ENCODE peak calls at places on chromosomes 13 and 19, in four cellular contexts. One of them, this sample, is unnamed.

GRCh38 chr19:14337510-14337909 is 43.7 kb upstream of the ADGRE5 start:
- DNase-seq in CD8-positive, alpha-beta T cell: no peak
- DNase-seq in H9: peak; percentile 75
- DNase-seq in left ventricle myocardium inferior: no peak
- DNase-seq in this sample: no peak

GRCh38 chr13:27406178-27406939 is 18.1 kb upstream of the GTF3A start:
- DNase-seq in CD8-positive, alpha-beta T cell: peak; percentile 34
- DNase-seq in H9: no peak
- DNase-seq in left ventricle myocardium inferior: no peak
- DNase-seq in this sample: peak; percentile 58

GRCh38 chr13:71962735-71963134 is 95.7 kb upstream of the DACH1 start:
- DNase-seq in left ventricle myocardium inferior: no peak
- DNase-seq in H9: no peak
- DNase-seq in CD8-positive, alpha-beta T cell: no peak
- DNase-seq in this sample: no peak

GRCh38 chr19:17765069-17765618 is 13.9 kb downstream of the FCHO1 start:
- DNase-seq in left ventricle myocardium inferior: peak; percentile 55
- DNase-seq in CD8-positive, alpha-beta T cell: no peak
- DNase-seq in H9: no peak
- DNase-seq in this sample: no peak

GRCh38 chr19:33377586-33378475 is 4.3 kb downstream of the CEBPG start:
- DNase-seq in H9: no peak
- DNase-seq in CD8-positive, alpha-beta T cell: no peak
- DNase-seq in left ventricle myocardium inferior: no peak
- DNase-seq in this sample: no peak

GRCh38 chr13:95950103-95950502 is 103.1 kb downstream of the UGGT2 start:
- DNase-seq in CD8-positive, alpha-beta T cell: no peak
- DNase-seq in H9: no peak
- DNase-seq in left ventricle myocardium inferior: no peak
- DNase-seq in this sample: no peak

GRCh38 chr13:108409735-108410134 is 140.2 kb downstream of the TNFSF13B start:
- DNase-seq in left ventricle myocardium inferior: no peak
- DNase-seq in H9: no peak
- DNase-seq in CD8-positive, alpha-beta T cell: no peak
- DNase-seq in this sample: no peak

GRCh38 chr19:58568731-58569130 is 4.4 kb downstream of the MZF1 start:
- DNase-seq in CD8-positive, alpha-beta T cell: peak; percentile 3
- DNase-seq in left ventricle myocardium inferior: no peak
- DNase-seq in H9: no peak
- DNase-seq in this sample: no peak

GRCh38 chr13:65677906-65678305 is 1552.2 kb downstream of the PCDH9 start:
- DNase-seq in left ventricle myocardium inferior: no peak
- DNase-seq in CD8-positive, alpha-beta T cell: no peak
- DNase-seq in H9: no peak
- DNase-seq in this sample: peak; percentile 27

GRCh38 chr13:24650157-24650556 is 30.1 kb upstream of the ATP12A start:
- DNase-seq in CD8-positive, alpha-beta T cell: no peak
- DNase-seq in H9: no peak
- DNase-seq in left ventricle myocardium inferior: no peak
- DNase-seq in this sample: peak; percentile 74

GRCh38 chr19:38711726-38712153 is 32.5 kb downstream of the CAPN12 start:
- DNase-seq in H9: no peak
- DNase-seq in CD8-positive, alpha-beta T cell: no peak
- DNase-seq in left ventricle myocardium inferior: no peak
- DNase-seq in this sample: peak; percentile 95

GRCh38 chr13:79405501-79405830 is 589 bp downstream of the RBM26 start:
- DNase-seq in H9: peak; percentile 34
- DNase-seq in left ventricle myocardium inferior: no peak
- DNase-seq in CD8-positive, alpha-beta T cell: no peak
- DNase-seq in this sample: no peak

GRCh38 chr13:94660695-94661324 is 51.5 kb downstream of the SOX21 start:
- DNase-seq in left ventricle myocardium inferior: no peak
- DNase-seq in H9: no peak
- DNase-seq in CD8-positive, alpha-beta T cell: no peak
- DNase-seq in this sample: peak; percentile 51

GRCh38 chr19:45524575-45525129 is 17.4 kb downstream of the VASP start:
- DNase-seq in left ventricle myocardium inferior: no peak
- DNase-seq in H9: no peak
- DNase-seq in CD8-positive, alpha-beta T cell: no peak
- DNase-seq in this sample: no peak

GRCh38 chr19:15609261-15609660 is 5.8 kb upstream of the CYP4F8 start:
- DNase-seq in CD8-positive, alpha-beta T cell: no peak
- DNase-seq in left ventricle myocardium inferior: no peak
- DNase-seq in H9: no peak
- DNase-seq in this sample: no peak

GRCh38 chr19:49847731-49848696 is 2.9 kb upstream of the PTOV1 start:
- DNase-seq in CD8-positive, alpha-beta T cell: no peak
- DNase-seq in H9: no peak
- DNase-seq in left ventricle myocardium inferior: no peak
- DNase-seq in this sample: peak; percentile 93

GRCh38 chr13:46949211-46949610 is 52.4 kb upstream of the HTR2A start:
- DNase-seq in left ventricle myocardium inferior: no peak
- DNase-seq in H9: no peak
- DNase-seq in CD8-positive, alpha-beta T cell: no peak
- DNase-seq in this sample: no peak

GRCh38 chr19:21856751-21857150 is 20.8 kb upstream of the ZNF43 start:
- DNase-seq in H9: no peak
- DNase-seq in CD8-positive, alpha-beta T cell: no peak
- DNase-seq in left ventricle myocardium inferior: no peak
- DNase-seq in this sample: no peak

GRCh38 chr19:52542984-52543664 is 15.7 kb downstream of the ZNF808 start:
- DNase-seq in CD8-positive, alpha-beta T cell: peak; percentile 22
- DNase-seq in H9: no peak
- DNase-seq in left ventricle myocardium inferior: no peak
- DNase-seq in this sample: no peak

GRCh38 chr13:20222553-20222952 is 9.6 kb downstream of the GJB6 start:
- DNase-seq in CD8-positive, alpha-beta T cell: no peak
- DNase-seq in H9: no peak
- DNase-seq in left ventricle myocardium inferior: no peak
- DNase-seq in this sample: no peak

GRCh38 chr19:11251650-11252314 is 10.5 kb downstream of the DOCK6 start:
- DNase-seq in H9: no peak
- DNase-seq in CD8-positive, alpha-beta T cell: no peak
- DNase-seq in left ventricle myocardium inferior: no peak
- DNase-seq in this sample: no peak

GRCh38 chr13:45859682-45860081 is 8.1 kb upstream of the SIAH3 start:
- DNase-seq in H9: peak; percentile 35
- DNase-seq in CD8-positive, alpha-beta T cell: no peak
- DNase-seq in left ventricle myocardium inferior: no peak
- DNase-seq in this sample: no peak

GRCh38 chr13:74573654-74574053 is 439.4 kb upstream of the KLF12 start:
- DNase-seq in left ventricle myocardium inferior: peak; percentile 14
- DNase-seq in H9: peak; percentile 58
- DNase-seq in CD8-positive, alpha-beta T cell: no peak
- DNase-seq in this sample: no peak

GRCh38 chr13:50670847-50671542 is 172.5 kb downstream of the DLEU7 start:
- DNase-seq in CD8-positive, alpha-beta T cell: no peak
- DNase-seq in left ventricle myocardium inferior: no peak
- DNase-seq in H9: no peak
- DNase-seq in this sample: no peak

GRCh38 chr19:6692027-6692426 is 22.1 kb upstream of the TNFSF14 start:
- DNase-seq in left ventricle myocardium inferior: no peak
- DNase-seq in H9: no peak
- DNase-seq in CD8-positive, alpha-beta T cell: no peak
- DNase-seq in this sample: no peak

GRCh38 chr13:43551897-43552456 is 234.8 kb downstream of the ENOX1 start:
- DNase-seq in CD8-positive, alpha-beta T cell: no peak
- DNase-seq in H9: no peak
- DNase-seq in left ventricle myocardium inferior: no peak
- DNase-seq in this sample: no peak

GRCh38 chr19:3184847-3185481 is 766 bp upstream of the NCLN start:
- DNase-seq in H9: no peak
- DNase-seq in left ventricle myocardium inferior: peak; percentile 70
- DNase-seq in CD8-positive, alpha-beta T cell: peak; percentile 70
- DNase-seq in this sample: no peak

GRCh38 chr13:66585669-66586203 is 644.4 kb downstream of the PCDH9 start:
- DNase-seq in left ventricle myocardium inferior: no peak
- DNase-seq in CD8-positive, alpha-beta T cell: no peak
- DNase-seq in H9: no peak
- DNase-seq in this sample: peak; percentile 47

GRCh38 chr19:44498988-44499387 is 1.3 kb downstream of the ZNF180 start:
- DNase-seq in left ventricle myocardium inferior: no peak
- DNase-seq in CD8-positive, alpha-beta T cell: no peak
- DNase-seq in H9: no peak
- DNase-seq in this sample: no peak

GRCh38 chr19:10816691-10817090 is 19.3 kb downstream of the TMED1 start:
- DNase-seq in left ventricle myocardium inferior: no peak
- DNase-seq in H9: no peak
- DNase-seq in CD8-positive, alpha-beta T cell: no peak
- DNase-seq in this sample: no peak

GRCh38 chr13:73040968-73041580 is 17.7 kb upstream of the KLF5 start:
- DNase-seq in H9: no peak
- DNase-seq in CD8-positive, alpha-beta T cell: no peak
- DNase-seq in left ventricle myocardium inferior: no peak
- DNase-seq in this sample: no peak

GRCh38 chr19:48711106-48711662 is 8.3 kb downstream of the MAMSTR start:
- DNase-seq in CD8-positive, alpha-beta T cell: no peak
- DNase-seq in H9: no peak
- DNase-seq in left ventricle myocardium inferior: no peak
- DNase-seq in this sample: no peak

GRCh38 chr19:3186377-3186688 is 603 bp downstream of the NCLN start:
- DNase-seq in H9: no peak
- DNase-seq in CD8-positive, alpha-beta T cell: no peak
- DNase-seq in left ventricle myocardium inferior: no peak
- DNase-seq in this sample: no peak

GRCh38 chr13:83773961-83774360 is 108.3 kb downstream of the SLITRK1 start:
- DNase-seq in H9: no peak
- DNase-seq in left ventricle myocardium inferior: no peak
- DNase-seq in CD8-positive, alpha-beta T cell: no peak
- DNase-seq in this sample: no peak

GRCh38 chr19:7869910-7870511 is 4.2 kb downstream of the PRR36 start:
- DNase-seq in left ventricle myocardium inferior: no peak
- DNase-seq in H9: peak; percentile 97
- DNase-seq in CD8-positive, alpha-beta T cell: peak; percentile 63
- DNase-seq in this sample: no peak

GRCh38 chr19:41926028-41926860 is 2.0 kb downstream of the ERFL start:
- DNase-seq in left ventricle myocardium inferior: no peak
- DNase-seq in CD8-positive, alpha-beta T cell: no peak
- DNase-seq in H9: no peak
- DNase-seq in this sample: no peak

GRCh38 chr19:54029930-54030490 is 33.7 kb downstream of the VSTM1 start:
- DNase-seq in CD8-positive, alpha-beta T cell: peak; percentile 55
- DNase-seq in H9: peak; percentile 90
- DNase-seq in left ventricle myocardium inferior: peak; percentile 31
- DNase-seq in this sample: peak; percentile 43
- TF ChIP-seq CTCF in CD8-positive, alpha-beta T cell: peak; percentile 48
- TF ChIP-seq CTCF in H9: peak; percentile 75
- TF ChIP-seq CTCF in left ventricle myocardium inferior: peak; percentile 62
- TF ChIP-seq CTCF in this sample: peak; percentile 72

GRCh38 chr13:99196466-99197256 is 4.0 kb upstream of the UBAC2 start:
- DNase-seq in left ventricle myocardium inferior: no peak
- DNase-seq in CD8-positive, alpha-beta T cell: no peak
- DNase-seq in H9: no peak
- DNase-seq in this sample: no peak
- TF ChIP-seq CTCF in left ventricle myocardium inferior: no peak
- TF ChIP-seq CTCF in CD8-positive, alpha-beta T cell: peak; percentile 54
- TF ChIP-seq CTCF in H9: peak; percentile 38
- TF ChIP-seq CTCF in this sample: no peak

DNA sequence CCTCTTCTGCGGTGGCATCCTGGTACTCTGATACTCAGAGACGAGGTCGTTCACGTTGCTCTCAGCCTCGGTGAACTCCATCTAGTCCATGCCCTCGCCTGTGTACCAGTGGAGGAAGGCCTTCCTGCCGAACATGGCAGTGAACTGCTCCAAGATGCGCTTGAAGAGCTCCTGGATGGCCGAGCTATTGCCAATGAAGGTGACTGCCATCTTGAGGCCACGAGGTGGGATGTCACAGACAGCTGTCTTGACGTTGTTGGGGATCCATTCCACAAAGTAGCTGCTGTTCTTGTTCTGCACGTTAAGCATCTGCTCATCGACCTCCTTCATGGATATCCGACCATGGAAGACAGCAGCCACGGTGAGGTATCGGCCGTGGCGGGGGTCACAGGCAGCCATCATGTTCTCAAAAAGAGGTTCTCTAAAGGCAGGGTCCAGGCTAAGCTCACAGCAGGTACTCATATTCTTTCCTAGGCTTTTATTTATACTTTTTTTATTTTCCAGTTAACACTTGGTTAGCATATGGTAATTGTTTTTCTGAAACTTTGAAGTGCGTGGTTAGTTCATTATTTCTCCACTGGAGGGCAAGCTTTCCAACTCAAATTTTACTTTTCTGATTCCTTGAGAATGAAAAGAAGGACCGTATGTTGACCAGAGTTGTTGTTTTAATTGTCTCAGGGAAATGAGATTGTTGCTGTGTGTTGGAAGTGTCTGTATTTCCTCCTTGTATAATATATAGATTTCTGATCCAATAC is 72.4 kb upstream of the RGCC start:
- DNase-seq in CD8-positive, alpha-beta T cell: no peak
- DNase-seq in left ventricle myocardium inferior: no peak
- DNase-seq in H9: no peak
- DNase-seq in this sample: peak; percentile 36
- TF ChIP-seq CTCF in CD8-positive, alpha-beta T cell: peak; percentile 19
- TF ChIP-seq CTCF in left ventricle myocardium inferior: peak; percentile 57
- TF ChIP-seq CTCF in H9: peak; percentile 59
- TF ChIP-seq CTCF in this sample: no peak

DNA sequence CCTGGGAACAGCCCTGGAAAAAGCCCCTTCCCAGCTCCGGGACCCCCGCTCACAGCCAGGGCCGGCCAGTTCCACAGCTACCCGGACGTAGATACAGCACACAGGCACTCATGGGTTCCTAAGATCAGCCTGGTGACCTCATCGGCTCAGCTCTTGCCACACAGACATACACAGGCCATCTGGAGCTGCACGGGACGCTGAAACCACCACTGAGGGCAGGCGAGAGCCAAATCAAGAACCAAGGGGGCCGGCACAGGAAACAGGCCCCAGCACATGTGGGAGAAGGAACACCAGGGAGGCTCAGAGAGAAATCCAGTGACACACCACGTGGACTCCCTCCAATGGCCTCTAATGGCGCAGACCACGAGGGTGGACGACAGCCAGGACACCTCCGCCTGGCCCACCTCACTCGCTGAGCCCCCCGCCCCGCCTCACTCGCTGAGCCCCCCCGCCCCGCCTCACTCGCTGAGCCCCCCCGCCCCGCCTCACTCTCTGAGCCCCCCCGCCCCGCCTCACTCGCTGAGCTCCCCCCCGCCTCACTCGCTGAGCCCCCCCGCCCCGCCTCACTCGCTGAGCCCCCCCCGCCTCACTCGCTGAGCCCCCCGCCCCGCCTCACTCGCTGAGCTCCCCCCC is 69.7 kb upstream of the C13orf46 start:
- DNase-seq in H9: peak; percentile 86
- DNase-seq in CD8-positive, alpha-beta T cell: no peak
- DNase-seq in left ventricle myocardium inferior: peak; percentile 71
- DNase-seq in this sample: peak; percentile 95
- TF ChIP-seq CTCF in H9: peak; percentile 18
- TF ChIP-seq CTCF in CD8-positive, alpha-beta T cell: no peak
- TF ChIP-seq CTCF in left ventricle myocardium inferior: peak; percentile 43
- TF ChIP-seq CTCF in this sample: peak; percentile 34

DNA sequence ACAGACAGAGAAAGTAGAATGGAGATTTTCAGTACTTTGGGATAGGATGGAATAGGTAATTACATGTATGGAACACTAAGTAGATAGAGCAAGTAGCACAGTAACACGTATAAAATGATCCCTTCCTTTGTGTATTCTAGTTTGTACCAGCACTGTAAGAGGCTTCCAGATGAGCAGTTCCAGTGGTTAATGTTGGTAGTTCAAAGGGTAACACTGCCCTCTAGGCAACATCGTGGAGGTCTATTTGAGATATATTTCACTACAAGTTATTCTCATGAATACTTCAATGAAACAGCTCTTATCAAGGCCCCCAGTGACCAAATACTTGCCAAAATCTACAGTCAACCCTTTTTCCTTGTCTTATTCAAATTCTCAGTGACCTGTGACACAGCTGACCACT is 13.5 kb upstream of the ZNF563 start:
- DNase-seq in left ventricle myocardium inferior: no peak
- DNase-seq in CD8-positive, alpha-beta T cell: peak; percentile 7
- DNase-seq in H9: no peak
- DNase-seq in this sample: no peak
- TF ChIP-seq CTCF in left ventricle myocardium inferior: no peak
- TF ChIP-seq CTCF in CD8-positive, alpha-beta T cell: no peak
- TF ChIP-seq CTCF in H9: peak; percentile 23
- TF ChIP-seq CTCF in this sample: no peak

This sample was measured in fibroblast of lung.